ENCODE peak calls at places on chromosomes 13 and 19, in five cellular contexts. One of them, this sample, is unnamed.

GRCh38 chr19:45216677-45217076 is 28.5 kb downstream of the EXOC3L2 start:
- DNase-seq in BJ: no peak
- DNase-seq in NB4: no peak
- DNase-seq in hepatocyte: no peak
- DNase-seq in heart left ventricle: no peak
- DNase-seq in this sample: no peak

GRCh38 chr19:11373166-11373884 is 1.1 kb upstream of the SWSAP1 start:
- DNase-seq in BJ: no peak
- DNase-seq in NB4: peak
- DNase-seq in hepatocyte: peak
- DNase-seq in heart left ventricle: no peak
- DNase-seq in this sample: no peak

GRCh38 chr19:12891553-12892021 is 627 bp downstream of the GCDH start:
- DNase-seq in BJ: no peak
- DNase-seq in NB4: no peak
- DNase-seq in hepatocyte: no peak
- DNase-seq in heart left ventricle: no peak
- DNase-seq in this sample: no peak

GRCh38 chr19:35797663-35798062 is 15.0 kb downstream of the PRODH2 start:
- DNase-seq in BJ: no peak
- DNase-seq in NB4: no peak
- DNase-seq in hepatocyte: no peak
- DNase-seq in heart left ventricle: no peak
- DNase-seq in this sample: no peak

GRCh38 chr19:17450264-17451075 is 2.0 kb upstream of the TMEM221 start:
- DNase-seq in BJ: no peak
- DNase-seq in NB4: peak
- DNase-seq in hepatocyte: peak
- DNase-seq in heart left ventricle: no peak
- DNase-seq in this sample: no peak

GRCh38 chr13:105799155-105799554 is 736.3 kb downstream of the EFNB2 start:
- DNase-seq in BJ: no peak
- DNase-seq in NB4: no peak
- DNase-seq in hepatocyte: no peak
- DNase-seq in heart left ventricle: no peak
- DNase-seq in this sample: no peak

GRCh38 chr13:101917475-101917810 is 465.0 kb downstream of the ITGBL1 start:
- DNase-seq in BJ: no peak
- DNase-seq in NB4: no peak
- DNase-seq in hepatocyte: no peak
- DNase-seq in heart left ventricle: no peak
- DNase-seq in this sample: no peak

GRCh38 chr19:39138221-39139211 is 12.9 kb downstream of the PAK4 start:
- DNase-seq in BJ: no peak
- DNase-seq in NB4: no peak
- DNase-seq in hepatocyte: no peak
- DNase-seq in heart left ventricle: no peak
- DNase-seq in this sample: peak

GRCh38 chr13:30088312-30088855 is 219.0 kb downstream of the KATNAL1 start:
- DNase-seq in BJ: no peak
- DNase-seq in NB4: peak
- DNase-seq in hepatocyte: no peak
- DNase-seq in heart left ventricle: no peak
- DNase-seq in this sample: no peak

GRCh38 chr19:425056-425455 is 16.1 kb upstream of the C2CD4C start:
- DNase-seq in BJ: no peak
- DNase-seq in NB4: no peak
- DNase-seq in hepatocyte: no peak
- DNase-seq in heart left ventricle: no peak
- DNase-seq in this sample: no peak

GRCh38 chr19:23403581-23404324 is 8.5 kb upstream of the ZNF91 start:
- DNase-seq in BJ: no peak
- DNase-seq in NB4: no peak
- DNase-seq in hepatocyte: peak
- DNase-seq in heart left ventricle: no peak
- DNase-seq in this sample: no peak

GRCh38 chr13:49021953-49022352 is 46.2 kb downstream of the FNDC3A start:
- DNase-seq in BJ: no peak
- DNase-seq in NB4: no peak
- DNase-seq in hepatocyte: no peak
- DNase-seq in heart left ventricle: no peak
- DNase-seq in this sample: no peak

GRCh38 chr13:72983085-72983768 is 75.6 kb upstream of the KLF5 start:
- DNase-seq in BJ: peak
- DNase-seq in NB4: peak
- DNase-seq in hepatocyte: peak
- DNase-seq in heart left ventricle: no peak
- DNase-seq in this sample: no peak

GRCh38 chr13:81927347-81927746 is 1586.4 kb upstream of the SPRY2 start:
- DNase-seq in BJ: no peak
- DNase-seq in NB4: no peak
- DNase-seq in hepatocyte: no peak
- DNase-seq in heart left ventricle: no peak
- DNase-seq in this sample: no peak

GRCh38 chr19:55598034-55598433 is 1.3 kb downstream of the FIZ1 start:
- DNase-seq in BJ: no peak
- DNase-seq in NB4: no peak
- DNase-seq in hepatocyte: no peak
- DNase-seq in heart left ventricle: no peak
- DNase-seq in this sample: no peak

GRCh38 chr13:79455331-79455730 is 25.6 kb upstream of the NDFIP2 start:
- DNase-seq in BJ: no peak
- DNase-seq in NB4: no peak
- DNase-seq in hepatocyte: no peak
- DNase-seq in heart left ventricle: no peak
- DNase-seq in this sample: no peak

GRCh38 chr19:17202249-17202648 is 12.9 kb upstream of the USE1 start:
- DNase-seq in BJ: no peak
- DNase-seq in NB4: no peak
- DNase-seq in hepatocyte: peak
- DNase-seq in heart left ventricle: no peak
- DNase-seq in this sample: no peak

GRCh38 chr13:83752141-83752540 is 130.1 kb downstream of the SLITRK1 start:
- DNase-seq in BJ: no peak
- DNase-seq in NB4: no peak
- DNase-seq in hepatocyte: no peak
- DNase-seq in heart left ventricle: no peak
- DNase-seq in this sample: peak

GRCh38 chr19:54704928-54705327 is 19.3 kb upstream of the KIR3DL3 start:
- DNase-seq in BJ: no peak
- DNase-seq in NB4: no peak
- DNase-seq in hepatocyte: no peak
- DNase-seq in heart left ventricle: no peak
- DNase-seq in this sample: no peak

GRCh38 chr19:47725759-47726401 is 12.7 kb downstream of the EHD2 start:
- DNase-seq in BJ: no peak
- DNase-seq in NB4: peak
- DNase-seq in hepatocyte: no peak
- DNase-seq in heart left ventricle: no peak
- DNase-seq in this sample: no peak

GRCh38 chr19:18433735-18434398 is 4.1 kb downstream of the ISYNA1 start:
- DNase-seq in BJ: no peak
- DNase-seq in NB4: no peak
- DNase-seq in hepatocyte: no peak
- DNase-seq in heart left ventricle: no peak
- DNase-seq in this sample: no peak

GRCh38 chr13:88937381-88937780 is 1266.2 kb downstream of the SLITRK5 start:
- DNase-seq in BJ: no peak
- DNase-seq in NB4: no peak
- DNase-seq in hepatocyte: no peak
- DNase-seq in heart left ventricle: no peak
- DNase-seq in this sample: no peak

GRCh38 chr19:48918801-48919247 is 14.7 kb upstream of the DHDH start:
- DNase-seq in BJ: no peak
- DNase-seq in NB4: peak
- DNase-seq in hepatocyte: no peak
- DNase-seq in heart left ventricle: no peak
- DNase-seq in this sample: no peak

GRCh38 chr19:5498817-5499535 is 43.8 kb downstream of the ZNRF4 start:
- DNase-seq in BJ: no peak
- DNase-seq in NB4: no peak
- DNase-seq in hepatocyte: no peak
- DNase-seq in heart left ventricle: no peak
- DNase-seq in this sample: no peak

GRCh38 chr13:60511637-60512036 is 114.6 kb downstream of the TDRD3 start:
- DNase-seq in BJ: no peak
- DNase-seq in NB4: no peak
- DNase-seq in hepatocyte: no peak
- DNase-seq in heart left ventricle: no peak
- DNase-seq in this sample: no peak

GRCh38 chr13:100543872-100544602 is 44.6 kb downstream of the GGACT start:
- DNase-seq in BJ: no peak
- DNase-seq in NB4: peak
- DNase-seq in hepatocyte: no peak
- DNase-seq in heart left ventricle: no peak
- DNase-seq in this sample: no peak

GRCh38 chr13:30371649-30372265 is 50.5 kb upstream of the UBE2L5 start:
- DNase-seq in BJ: no peak
- DNase-seq in NB4: peak
- DNase-seq in hepatocyte: peak
- DNase-seq in heart left ventricle: no peak
- DNase-seq in this sample: peak

GRCh38 chr13:32142956-32143375 is 111.4 kb downstream of the FRY start:
- DNase-seq in BJ: peak
- DNase-seq in NB4: peak
- DNase-seq in hepatocyte: peak
- DNase-seq in heart left ventricle: no peak
- DNase-seq in this sample: peak

GRCh38 chr13:42575938-42576337 is 2.0 kb downstream of the TNFSF11 start:
- DNase-seq in BJ: no peak
- DNase-seq in NB4: no peak
- DNase-seq in hepatocyte: no peak
- DNase-seq in heart left ventricle: no peak
- DNase-seq in this sample: no peak

GRCh38 chr13:113211774-113212173 is 2.4 kb downstream of the CUL4A start:
- DNase-seq in BJ: no peak
- DNase-seq in NB4: peak
- DNase-seq in hepatocyte: no peak
- DNase-seq in heart left ventricle: no peak
- DNase-seq in this sample: no peak

GRCh38 chr19:51271015-51271600 is 20.2 kb downstream of the SIGLECL1 start:
- DNase-seq in BJ: no peak
- DNase-seq in NB4: peak
- DNase-seq in hepatocyte: no peak
- DNase-seq in heart left ventricle: no peak
- DNase-seq in this sample: no peak

DNA sequence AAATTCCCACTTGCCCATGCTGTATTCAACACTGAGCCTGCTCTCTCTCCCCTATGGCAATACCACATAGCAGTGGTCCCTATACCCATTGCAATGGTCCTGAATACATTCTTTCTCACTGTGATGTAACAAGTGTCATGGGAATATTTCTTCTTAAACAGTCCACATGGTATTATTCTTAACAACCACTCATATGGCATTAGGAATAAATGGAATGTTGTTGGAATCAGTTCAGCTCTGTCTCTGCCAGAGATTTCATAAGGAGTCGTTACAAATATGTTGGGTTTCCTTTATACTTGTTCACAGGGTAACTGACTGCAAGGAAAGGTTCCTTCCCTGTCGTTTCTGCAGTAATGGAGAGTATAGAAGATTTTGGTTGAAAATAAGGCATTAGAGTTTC is 128.3 kb upstream of the SPATA13 start:
- DNase-seq in BJ: peak
- DNase-seq in NB4: no peak
- DNase-seq in hepatocyte: no peak
- DNase-seq in heart left ventricle: no peak
- DNase-seq in this sample: peak
- H3K4me3 ChIP-seq in BJ: no peak
- H3K4me3 ChIP-seq in NB4: no peak
- H3K4me3 ChIP-seq in hepatocyte: no peak
- H3K4me3 ChIP-seq in heart left ventricle: no peak
- H3K4me3 ChIP-seq in this sample: no peak

DNA sequence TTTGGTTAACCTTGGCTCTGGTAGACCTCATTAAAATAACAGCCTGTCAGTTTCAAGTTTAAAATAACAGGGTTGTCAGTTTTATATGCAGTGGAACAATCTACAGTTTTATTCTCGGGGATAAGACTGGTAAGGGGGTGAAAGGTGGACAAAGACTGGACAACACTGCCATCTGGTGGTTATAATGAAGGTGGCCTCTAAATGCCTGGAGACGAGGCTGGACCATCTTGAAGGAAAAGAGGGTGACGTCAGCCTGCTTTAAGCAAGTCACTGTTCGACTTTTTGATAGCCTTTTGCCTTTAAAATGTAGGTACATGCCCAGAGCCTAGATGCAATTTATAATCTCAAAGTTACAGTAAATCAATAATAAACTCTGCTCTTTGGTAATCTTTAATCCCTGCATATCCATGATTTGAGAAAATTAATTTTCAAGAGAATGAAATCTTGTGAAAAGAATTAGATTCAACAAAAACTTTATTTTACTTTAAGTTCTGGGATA is 117.0 kb downstream of the DCT start:
- DNase-seq in BJ: peak
- DNase-seq in NB4: peak
- DNase-seq in hepatocyte: peak
- DNase-seq in heart left ventricle: peak
- DNase-seq in this sample: peak
- TF ChIP-seq CTCF in BJ: peak
- TF ChIP-seq CTCF in NB4: peak
- TF ChIP-seq CTCF in hepatocyte: peak
- TF ChIP-seq CTCF in heart left ventricle: peak
- TF ChIP-seq CTCF in this sample: peak

GRCh38 chr13:97076898-97077297 is 82.6 kb upstream of the OXGR1 start:
- DNase-seq in BJ: no peak
- DNase-seq in NB4: peak
- DNase-seq in hepatocyte: peak
- DNase-seq in heart left ventricle: no peak
- DNase-seq in this sample: no peak
- H3K4me3 ChIP-seq in BJ: no peak
- H3K4me3 ChIP-seq in NB4: peak
- H3K4me3 ChIP-seq in hepatocyte: no peak
- H3K4me3 ChIP-seq in heart left ventricle: peak
- H3K4me3 ChIP-seq in this sample: no peak

GRCh38 chr19:41689993-41690800 is 2.1 kb upstream of the CEACAM7 start:
- DNase-seq in BJ: no peak
- DNase-seq in NB4: no peak
- DNase-seq in hepatocyte: no peak
- DNase-seq in heart left ventricle: no peak
- DNase-seq in this sample: no peak
- TF ChIP-seq CTCF in BJ: no peak
- TF ChIP-seq CTCF in NB4: no peak
- TF ChIP-seq CTCF in hepatocyte: no peak
- TF ChIP-seq CTCF in heart left ventricle: no peak
- TF ChIP-seq CTCF in this sample: no peak

DNA sequence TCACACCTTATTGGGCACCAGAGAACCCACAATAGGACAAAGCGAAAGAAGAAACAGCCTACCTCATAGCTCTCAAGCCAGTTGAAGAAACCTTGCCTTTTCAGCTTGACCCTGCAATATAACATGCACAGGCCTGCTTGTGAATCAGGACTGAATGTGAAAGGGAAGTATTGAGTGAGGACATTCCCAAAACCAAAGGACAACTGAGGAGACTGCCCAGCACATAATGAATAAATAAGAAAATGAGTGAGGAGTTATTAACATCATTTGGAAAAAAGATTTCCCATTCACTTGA is 15.7 kb upstream of the ZNF544 start:
- DNase-seq in BJ: no peak
- DNase-seq in NB4: no peak
- DNase-seq in hepatocyte: no peak
- DNase-seq in heart left ventricle: no peak
- DNase-seq in this sample: no peak
- H3K4me3 ChIP-seq in BJ: no peak
- H3K4me3 ChIP-seq in NB4: no peak
- H3K4me3 ChIP-seq in hepatocyte: no peak
- H3K4me3 ChIP-seq in heart left ventricle: no peak
- H3K4me3 ChIP-seq in this sample: no peak